ENCODE peak calls at places on chromosomes 3 and 15, in five cellular contexts. L, P, D, H and Q are unnamed samples.

GRCh38 chr15:57606048-57606447 is 14.3 kb downstream of the MYZAP start:
- DNase-seq in L (no peak), P (no peak), D (no peak), H (no peak), Q (no peak)

GRCh38 chr3:181691951-181692849 is 19.5 kb upstream of the SOX2 start:
- DNase-seq in L (no peak), P (no peak), D (no peak), H (no peak), Q (no peak)

GRCh38 chr3:124887177-124887995 is at the start of gene ITGB5:
- DNase-seq in L (peak; percentile 72), P (peak; percentile 22), D (peak; percentile 65), H (peak; percentile 86), Q (peak; percentile 89)

GRCh38 chr3:50971487-50971924 is 296.8 kb downstream of the DOCK3 start:
- DNase-seq in L (peak; percentile 64), P (no peak), D (peak; percentile 72), H (no peak), Q (peak; percentile 58)

GRCh38 chr3:49238274-49239127 is 38.5 kb downstream of the C3orf62 start:
- DNase-seq in L (no peak), P (no peak), D (peak; percentile 81), H (no peak), Q (peak; percentile 92)

GRCh38 chr3:10928961-10929471 is 63.5 kb upstream of the SLC6A1 start:
- DNase-seq in L (no peak), P (no peak), D (no peak), H (peak; percentile 27), Q (no peak)

GRCh38 chr3:192409838-192410683 is 317.3 kb downstream of the FGF12 start:
- DNase-seq in L (peak; percentile 48), P (no peak), D (no peak), H (no peak), Q (peak; percentile 52)

GRCh38 chr3:85342915-85343314 is 384.1 kb downstream of the CADM2 start:
- DNase-seq in L (peak; percentile 35), P (no peak), D (peak; percentile 30), H (no peak), Q (peak; percentile 49)

GRCh38 chr15:70932397-70932796 is 39.8 kb downstream of the LRRC49 start:
- DNase-seq in L (no peak), P (no peak), D (peak; percentile 16), H (no peak), Q (no peak)

GRCh38 chr3:52358362-52358940 is 42.3 kb downstream of the DNAH1 start:
- DNase-seq in L (no peak), P (no peak), D (no peak), H (no peak), Q (no peak)